ENCODE peak calls at places on chromosomes 13 and 19, in six cellular contexts. P is NCI-H774, T is NCI-H524, Z is upper lobe of right lung, S is heart right ventricle, Q is EL. M is an unnamed sample.

GRCh38 chr13:101942038-101942437 is 459.8 kb downstream of the FGF14 start:
- DNase-seq in P (peak; percentile 66), T (peak; percentile 14), Q (peak; percentile 10), Z (no peak), S (no peak), M (peak; percentile 40)

GRCh38 chr19:39996218-39996810 is 546 bp upstream of the ZNF546 start:
- DNase-seq in Q (peak; percentile 68), T (peak; percentile 63), Z (no peak), S (no peak), P (peak; percentile 44), M (peak; percentile 28)

GRCh38 chr19:49361438-49362047 is 673 bp downstream of the TEAD2 start:
- DNase-seq in Z (peak; percentile 88), T (no peak), S (peak; percentile 89), P (no peak), Q (peak; percentile 73), M (peak; percentile 71)

GRCh38 chr19:29687897-29688728 is 22.9 kb downstream of the PLEKHF1 start:
- DNase-seq in S (no peak), T (no peak), Z (no peak), Q (peak; percentile 70), P (no peak), M (no peak)

GRCh38 chr13:50701469-50701868 is 142.0 kb downstream of the DLEU7 start:
- DNase-seq in P (no peak), S (no peak), Z (no peak), Q (no peak), T (no peak), M (no peak)

GRCh38 chr19:47047931-47048399 is 459 bp downstream of the TMEM160 start:
- DNase-seq in Q (peak; percentile 94), Z (peak; percentile 90), T (peak; percentile 67), P (peak; percentile 89), S (peak; percentile 80), M (peak; percentile 82)

GRCh38 chr13:97256343-97256783 is 34.2 kb downstream of the MBNL2 start:
- DNase-seq in S (no peak), Q (peak; percentile 91), Z (no peak), T (no peak), P (no peak), M (peak; percentile 76)

GRCh38 chr13:75861786-75862185 is 225.7 kb downstream of the LMO7 start:
- DNase-seq in S (no peak), Z (no peak), T (no peak), P (no peak), Q (peak; percentile 21), M (no peak)

GRCh38 chr13:80881495-80882482 is 540.9 kb upstream of the SPRY2 start:
- DNase-seq in T (peak; percentile 17), Z (no peak), Q (no peak), P (peak; percentile 46), S (no peak), M (no peak)

GRCh38 chr13:20387441-20387971 is 138.2 kb downstream of the CRYL1 start:
- DNase-seq in P (no peak), T (no peak), Q (peak; percentile 15), Z (no peak), S (no peak), M (no peak)

GRCh38 chr13:72151241-72151640 is 284.2 kb upstream of the DACH1 start:
- DNase-seq in T (no peak), P (no peak), S (no peak), Q (peak; percentile 75), Z (no peak), M (no peak)

GRCh38 chr13:98509271-98510155 is 67.4 kb downstream of the STK24 start:
- DNase-seq in Z (peak; percentile 64), Q (peak; percentile 92), T (no peak), S (no peak), P (no peak), M (peak; percentile 70)

GRCh38 chr13:90926459-90926858 is 421.0 kb upstream of the MIR17HG start:
- DNase-seq in P (no peak), T (no peak), Q (no peak), Z (no peak), S (no peak), M (peak; percentile 66)

GRCh38 chr13:64410654-64411053 is 2819.5 kb downstream of the PCDH9 start:
- DNase-seq in T (no peak), P (no peak), Q (no peak), Z (no peak), S (no peak), M (no peak)

GRCh38 chr13:23678768-23679167 is 108.6 kb downstream of the TNFRSF19 start:
- DNase-seq in Z (no peak), Q (no peak), S (no peak), T (no peak), P (no peak), M (peak; percentile 64)

GRCh38 chr19:1992759-1993260 is 22.7 kb downstream of the BTBD2 start:
- DNase-seq in Z (no peak), S (no peak), T (no peak), P (no peak), Q (no peak), M (no peak)

GRCh38 chr13:26476744-26477129 is 80.7 kb upstream of the WASF3 start:
- DNase-seq in P (no peak), S (no peak), T (no peak), Z (no peak), Q (no peak), M (no peak)

GRCh38 chr19:291561-292280 is 518 bp upstream of the PLPP2 start:
- DNase-seq in Q (no peak), T (no peak), P (no peak), S (no peak), Z (peak; percentile 62), M (no peak)

GRCh38 chr19:14059093-14059480 is 2.8 kb downstream of the PALM3 start:
- DNase-seq in S (no peak), Z (peak; percentile 67), T (no peak), P (no peak), Q (no peak), M (no peak)

GRCh38 chr13:48528720-48529119 is 4.2 kb downstream of the RCBTB2 start:
- DNase-seq in Q (no peak), P (no peak), S (no peak), T (no peak), Z (no peak), M (no peak)

GRCh38 chr13:100356889-100357288 is 231.7 kb downstream of the GGACT start:
- DNase-seq in Q (peak; percentile 38), S (no peak), P (no peak), T (no peak), Z (no peak), M (no peak)

GRCh38 chr19:41928754-41929535 is 696 bp upstream of the ERFL start:
- DNase-seq in T (no peak), P (no peak), Q (no peak), S (no peak), Z (no peak), M (no peak)

GRCh38 chr13:75760182-75760981 is 124.3 kb downstream of the LMO7 start:
- DNase-seq in Q (no peak), Z (no peak), P (peak; percentile 26), T (no peak), S (no peak), M (peak; percentile 66)